ENCODE peak calls at places on chromosome X, in eight cellular contexts. One of them, this sample, is unnamed.

GRCh38 chrX:148979786-148980185 is 479.4 kb downstream of the AFF2 start:
- DNase-seq in tibial artery: no peak
- DNase-seq in endodermal cell: no peak
- DNase-seq in A549: no peak
- DNase-seq in cardiac muscle cell: no peak
- DNase-seq in H7: no peak
- DNase-seq in heart right ventricle: no peak
- DNase-seq in adipocyte: no peak
- DNase-seq in this sample: no peak

GRCh38 chrX:49202022-49202421 is 2.0 kb upstream of the SYP start:
- DNase-seq in tibial artery: no peak
- DNase-seq in endodermal cell: no peak
- DNase-seq in A549: no peak
- DNase-seq in cardiac muscle cell: no peak
- DNase-seq in H7: no peak
- DNase-seq in heart right ventricle: no peak
- DNase-seq in adipocyte: no peak
- DNase-seq in this sample: no peak

GRCh38 chrX:49761481-49761880 is 65.7 kb upstream of the PAGE1 start:
- DNase-seq in tibial artery: no peak
- DNase-seq in endodermal cell: no peak
- DNase-seq in A549: peak
- DNase-seq in cardiac muscle cell: peak
- DNase-seq in H7: no peak
- DNase-seq in heart right ventricle: no peak
- DNase-seq in adipocyte: peak
- DNase-seq in this sample: no peak

GRCh38 chrX:43239356-43239755 is 416.7 kb upstream of the MAOA start:
- DNase-seq in tibial artery: no peak
- DNase-seq in endodermal cell: peak
- DNase-seq in A549: no peak
- DNase-seq in cardiac muscle cell: no peak
- DNase-seq in H7: no peak
- DNase-seq in heart right ventricle: no peak
- DNase-seq in adipocyte: no peak
- DNase-seq in this sample: no peak

GRCh38 chrX:49209434-49210251 is 9.7 kb upstream of the SYP start:
- DNase-seq in tibial artery: no peak
- DNase-seq in endodermal cell: peak
- DNase-seq in A549: no peak
- DNase-seq in cardiac muscle cell: no peak
- DNase-seq in H7: peak
- DNase-seq in heart right ventricle: no peak
- DNase-seq in adipocyte: no peak
- DNase-seq in this sample: no peak

GRCh38 chrX:155094468-155095061 is 23.3 kb downstream of the BRCC3 start:
- DNase-seq in tibial artery: no peak
- DNase-seq in endodermal cell: no peak
- DNase-seq in A549: no peak
- DNase-seq in cardiac muscle cell: peak
- DNase-seq in H7: peak
- DNase-seq in heart right ventricle: no peak
- DNase-seq in adipocyte: peak
- DNase-seq in this sample: no peak

GRCh38 chrX:65591206-65591605 is 56.6 kb upstream of the LAS1L start:
- DNase-seq in tibial artery: no peak
- DNase-seq in endodermal cell: no peak
- DNase-seq in A549: no peak
- DNase-seq in cardiac muscle cell: no peak
- DNase-seq in H7: no peak
- DNase-seq in heart right ventricle: no peak
- DNase-seq in adipocyte: no peak
- DNase-seq in this sample: no peak

GRCh38 chrX:123822965-123823364 is 36.9 kb upstream of the XIAP start:
- DNase-seq in tibial artery: no peak
- DNase-seq in endodermal cell: no peak
- DNase-seq in A549: no peak
- DNase-seq in cardiac muscle cell: no peak
- DNase-seq in H7: no peak
- DNase-seq in heart right ventricle: no peak
- DNase-seq in adipocyte: no peak
- DNase-seq in this sample: no peak

GRCh38 chrX:97835969-97836368 is 952.3 kb downstream of the RPA4 start:
- DNase-seq in tibial artery: no peak
- DNase-seq in endodermal cell: no peak
- DNase-seq in A549: no peak
- DNase-seq in cardiac muscle cell: no peak
- DNase-seq in H7: peak
- DNase-seq in heart right ventricle: no peak
- DNase-seq in adipocyte: no peak
- DNase-seq in this sample: no peak

GRCh38 chrX:96684339-96685204 is at the start of gene DIAPH2:
- DNase-seq in tibial artery: peak
- DNase-seq in endodermal cell: peak
- DNase-seq in A549: peak
- DNase-seq in cardiac muscle cell: peak
- DNase-seq in H7: peak
- DNase-seq in heart right ventricle: peak
- DNase-seq in adipocyte: peak
- DNase-seq in this sample: peak

GRCh38 chrX:96682516-96682915 is 2.1 kb upstream of the DIAPH2 start:
- DNase-seq in tibial artery: no peak
- DNase-seq in endodermal cell: no peak
- DNase-seq in A549: no peak
- DNase-seq in cardiac muscle cell: no peak
- DNase-seq in H7: no peak
- DNase-seq in heart right ventricle: no peak
- DNase-seq in adipocyte: no peak
- DNase-seq in this sample: no peak

GRCh38 chrX:96685205-96686099 is 810 bp downstream of the DIAPH2 start:
- DNase-seq in tibial artery: peak
- DNase-seq in endodermal cell: peak
- DNase-seq in A549: no peak
- DNase-seq in cardiac muscle cell: peak
- DNase-seq in H7: no peak
- DNase-seq in heart right ventricle: peak
- DNase-seq in adipocyte: peak
- DNase-seq in this sample: no peak

GRCh38 chrX:96688789-96689188 is 4.1 kb downstream of the DIAPH2 start:
- DNase-seq in tibial artery: no peak
- DNase-seq in endodermal cell: peak
- DNase-seq in A549: no peak
- DNase-seq in cardiac muscle cell: no peak
- DNase-seq in H7: peak
- DNase-seq in heart right ventricle: no peak
- DNase-seq in adipocyte: no peak
- DNase-seq in this sample: no peak

GRCh38 chrX:96683997-96684338 is 674 bp upstream of the DIAPH2 start:
- DNase-seq in tibial artery: no peak
- DNase-seq in endodermal cell: no peak
- DNase-seq in A549: no peak
- DNase-seq in cardiac muscle cell: peak
- DNase-seq in H7: no peak
- DNase-seq in heart right ventricle: no peak
- DNase-seq in adipocyte: peak
- DNase-seq in this sample: no peak
- H3K4me3 ChIP-seq in tibial artery: peak
- H3K4me3 ChIP-seq in endodermal cell: no peak
- H3K4me3 ChIP-seq in A549: peak
- H3K4me3 ChIP-seq in cardiac muscle cell: no peak
- H3K4me3 ChIP-seq in H7: peak
- H3K4me3 ChIP-seq in heart right ventricle: peak
- H3K4me3 ChIP-seq in adipocyte: peak
- H3K4me3 ChIP-seq in this sample: no peak

GRCh38 chrX:133639726-133640125 is 224.4 kb upstream of the GPC4 start:
- DNase-seq in tibial artery: no peak
- DNase-seq in endodermal cell: no peak
- DNase-seq in A549: no peak
- DNase-seq in cardiac muscle cell: no peak
- DNase-seq in H7: peak
- DNase-seq in heart right ventricle: no peak
- DNase-seq in adipocyte: no peak
- DNase-seq in this sample: no peak
- H3K4me3 ChIP-seq in tibial artery: no peak
- H3K4me3 ChIP-seq in endodermal cell: no peak
- H3K4me3 ChIP-seq in A549: no peak
- H3K4me3 ChIP-seq in cardiac muscle cell: no peak
- H3K4me3 ChIP-seq in H7: no peak
- H3K4me3 ChIP-seq in heart right ventricle: no peak
- H3K4me3 ChIP-seq in adipocyte: no peak
- H3K4me3 ChIP-seq in this sample: no peak

DNA sequence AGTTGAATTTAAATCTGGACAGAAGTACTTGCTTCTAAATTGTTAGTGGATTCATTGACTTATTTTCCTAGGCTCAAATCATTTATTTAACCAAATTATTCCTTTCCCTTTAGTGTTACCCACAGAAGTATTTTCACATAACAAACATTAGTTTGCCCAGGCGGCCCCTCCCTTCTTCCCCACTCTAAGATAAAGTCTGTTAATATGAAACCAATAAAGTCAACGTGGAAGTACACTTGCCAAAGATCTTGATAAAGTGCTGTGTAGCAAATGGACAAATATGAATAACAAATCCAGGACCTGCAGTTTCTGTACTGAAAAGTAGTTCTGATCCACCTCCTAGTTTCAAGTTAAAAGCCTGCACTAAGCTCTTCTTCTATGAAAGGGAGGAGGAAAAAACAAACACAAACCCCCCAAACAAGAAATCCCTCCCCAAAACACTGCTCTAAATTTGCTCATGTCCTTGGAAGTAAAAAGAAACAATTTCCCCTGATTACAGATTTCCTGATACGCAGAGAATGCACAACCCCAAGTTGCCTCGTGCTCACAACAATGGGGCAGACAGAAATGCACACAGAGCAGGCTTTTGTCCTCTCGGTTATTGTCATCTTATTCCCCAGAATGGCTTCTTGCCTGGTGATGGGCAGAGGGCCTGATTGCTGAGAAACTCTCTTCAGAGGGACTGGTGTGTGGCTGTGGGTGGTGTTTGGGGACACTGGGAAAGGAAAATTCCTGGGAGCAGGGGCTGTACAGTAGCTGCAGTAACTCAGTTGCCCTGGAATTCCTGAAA is 23.2 kb downstream of the TMSB4X start:
- DNase-seq in tibial artery: no peak
- DNase-seq in endodermal cell: no peak
- DNase-seq in A549: no peak
- DNase-seq in cardiac muscle cell: no peak
- DNase-seq in H7: no peak
- DNase-seq in heart right ventricle: no peak
- DNase-seq in adipocyte: no peak
- DNase-seq in this sample: no peak
- H3K4me3 ChIP-seq in tibial artery: no peak
- H3K4me3 ChIP-seq in endodermal cell: no peak
- H3K4me3 ChIP-seq in A549: no peak
- H3K4me3 ChIP-seq in cardiac muscle cell: no peak
- H3K4me3 ChIP-seq in H7: no peak
- H3K4me3 ChIP-seq in heart right ventricle: no peak
- H3K4me3 ChIP-seq in adipocyte: no peak
- H3K4me3 ChIP-seq in this sample: no peak

DNA sequence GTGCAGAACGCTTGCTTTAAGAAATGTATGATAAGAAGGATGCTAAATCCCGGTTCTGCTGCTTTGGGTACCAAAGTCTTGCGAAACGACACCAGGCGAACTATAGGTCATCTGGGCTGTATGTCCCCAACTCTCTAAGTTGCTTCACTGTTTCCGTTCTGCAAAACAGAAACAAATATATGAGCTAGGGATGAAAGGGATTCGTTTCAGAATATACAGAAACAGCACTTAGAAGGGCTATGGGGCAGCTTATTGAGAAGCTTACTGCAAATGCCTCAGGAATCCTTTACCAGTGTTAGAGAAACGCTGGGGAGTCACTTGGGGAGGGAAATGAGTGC is 293 bp upstream of the LRCH2 start:
- DNase-seq in tibial artery: no peak
- DNase-seq in endodermal cell: no peak
- DNase-seq in A549: no peak
- DNase-seq in cardiac muscle cell: no peak
- DNase-seq in H7: no peak
- DNase-seq in heart right ventricle: no peak
- DNase-seq in adipocyte: peak
- DNase-seq in this sample: no peak
- H3K4me3 ChIP-seq in tibial artery: peak
- H3K4me3 ChIP-seq in endodermal cell: peak
- H3K4me3 ChIP-seq in A549: peak
- H3K4me3 ChIP-seq in cardiac muscle cell: peak
- H3K4me3 ChIP-seq in H7: peak
- H3K4me3 ChIP-seq in heart right ventricle: peak
- H3K4me3 ChIP-seq in adipocyte: peak
- H3K4me3 ChIP-seq in this sample: no peak

GRCh38 chrX:150363561-150364346 is 637 bp downstream of the MAMLD1 start:
- DNase-seq in tibial artery: no peak
- DNase-seq in endodermal cell: peak
- DNase-seq in A549: peak
- DNase-seq in cardiac muscle cell: peak
- DNase-seq in H7: peak
- DNase-seq in heart right ventricle: peak
- DNase-seq in adipocyte: peak
- DNase-seq in this sample: no peak
- H3K4me3 ChIP-seq in tibial artery: peak
- H3K4me3 ChIP-seq in endodermal cell: peak
- H3K4me3 ChIP-seq in A549: peak
- H3K4me3 ChIP-seq in cardiac muscle cell: peak
- H3K4me3 ChIP-seq in H7: peak
- H3K4me3 ChIP-seq in heart right ventricle: peak
- H3K4me3 ChIP-seq in adipocyte: peak
- H3K4me3 ChIP-seq in this sample: peak

GRCh38 chrX:132411310-132411977 is 77.4 kb downstream of the MBNL3 start:
- DNase-seq in tibial artery: no peak
- DNase-seq in endodermal cell: no peak
- DNase-seq in A549: no peak
- DNase-seq in cardiac muscle cell: peak
- DNase-seq in H7: no peak
- DNase-seq in heart right ventricle: no peak
- DNase-seq in adipocyte: no peak
- DNase-seq in this sample: no peak

GRCh38 chrX:132413459-132413858 is 75.4 kb downstream of the MBNL3 start:
- DNase-seq in tibial artery: no peak
- DNase-seq in endodermal cell: peak
- DNase-seq in A549: no peak
- DNase-seq in cardiac muscle cell: no peak
- DNase-seq in H7: peak
- DNase-seq in heart right ventricle: no peak
- DNase-seq in adipocyte: no peak
- DNase-seq in this sample: no peak

GRCh38 chrX:132414404-132414803 is 74.4 kb downstream of the MBNL3 start:
- DNase-seq in tibial artery: no peak
- DNase-seq in endodermal cell: no peak
- DNase-seq in A549: no peak
- DNase-seq in cardiac muscle cell: no peak
- DNase-seq in H7: no peak
- DNase-seq in heart right ventricle: no peak
- DNase-seq in adipocyte: no peak
- DNase-seq in this sample: no peak

GRCh38 chrX:132409780-132410556 is 78.9 kb downstream of the MBNL3 start:
- DNase-seq in tibial artery: no peak
- DNase-seq in endodermal cell: no peak
- DNase-seq in A549: no peak
- DNase-seq in cardiac muscle cell: no peak
- DNase-seq in H7: no peak
- DNase-seq in heart right ventricle: no peak
- DNase-seq in adipocyte: no peak
- DNase-seq in this sample: no peak

GRCh38 chrX:132412208-132412607 is 76.6 kb downstream of the MBNL3 start:
- DNase-seq in tibial artery: no peak
- DNase-seq in endodermal cell: peak
- DNase-seq in A549: no peak
- DNase-seq in cardiac muscle cell: no peak
- DNase-seq in H7: no peak
- DNase-seq in heart right ventricle: no peak
- DNase-seq in adipocyte: no peak
- DNase-seq in this sample: no peak
- H3K4me3 ChIP-seq in tibial artery: no peak
- H3K4me3 ChIP-seq in endodermal cell: peak
- H3K4me3 ChIP-seq in A549: no peak
- H3K4me3 ChIP-seq in cardiac muscle cell: no peak
- H3K4me3 ChIP-seq in H7: no peak
- H3K4me3 ChIP-seq in heart right ventricle: no peak
- H3K4me3 ChIP-seq in adipocyte: no peak
- H3K4me3 ChIP-seq in this sample: no peak

This sample was measured in lower leg skin.